ENCODE peak calls at places on chromosomes 2 and 18, in ten cellular contexts. O is adrenal gland; G is CD8-positive, alpha-beta memory T cell; V is nephron progenitor cell; K is stimulated activated CD4-positive, alpha-beta T cell treated with anti-CD3 and anti-CD28 coated beads, Interleukin-15, amount 100 ng/mL, for 24 hours; M is HCT116; R is HTR-8/SVneo; E is heart left ventricle; T is HL-60; S is left lung. U is an unnamed sample.

GRCh38 chr18:39842042-39842791 is 2112.8 kb upstream of the PIK3C3 start:
- DNase-seq in M (no peak), K (no peak), G (no peak), S (no peak), V (no peak), O (no peak), T (no peak), R (no peak), E (no peak), U (no peak)

GRCh38 chr2:75098856-75099255 is 100.5 kb downstream of the TACR1 start:
- DNase-seq in M (no peak), S (no peak), E (no peak), R (peak), V (no peak), K (no peak), O (no peak), T (no peak), G (no peak), U (no peak)

GRCh38 chr2:128073278-128073677 is 17.7 kb upstream of the UGGT1 start:
- DNase-seq in T (no peak), R (no peak), E (no peak), S (no peak), O (no peak), K (no peak), V (no peak), G (no peak), M (no peak), U (no peak)

GRCh38 chr2:45024600-45025291 is 15.5 kb upstream of the SIX2 start:
- DNase-seq in R (peak), K (no peak), V (no peak), E (peak), G (no peak), O (no peak), T (no peak), S (no peak), M (peak), U (no peak)

GRCh38 chr2:43848174-43848573 is 9.4 kb downstream of the ABCG8 start:
- DNase-seq in G (no peak), E (no peak), K (no peak), R (no peak), O (no peak), M (peak), S (no peak), T (no peak), V (no peak), U (no peak)

GRCh38 chr18:61738488-61738887 is 154.3 kb downstream of the RNF152 start:
- DNase-seq in G (no peak), O (peak), E (no peak), R (peak), S (no peak), T (peak), K (no peak), M (no peak), V (no peak), U (peak)

GRCh38 chr2:85537600-85538506 is 1.1 kb upstream of the MAT2A start:
- DNase-seq in O (peak), E (peak), K (peak), R (peak), S (peak), G (no peak), V (peak), T (peak), M (no peak), U (peak)

GRCh38 chr18:61616111-61616610 is 276.6 kb downstream of the RNF152 start:
- DNase-seq in M (no peak), K (no peak), E (no peak), G (no peak), R (no peak), S (no peak), O (no peak), V (no peak), T (no peak), U (no peak)

GRCh38 chr2:239470151-239470900 is 69.5 kb upstream of the HDAC4 start:
- DNase-seq in S (no peak), V (no peak), K (no peak), O (no peak), M (no peak), G (no peak), T (no peak), E (no peak), R (no peak), U (no peak)

GRCh38 chr2:120203341-120204021 is 19.7 kb downstream of the TMEM185B start:
- DNase-seq in V (no peak), R (no peak), E (no peak), T (peak), O (no peak), K (no peak), G (no peak), M (no peak), S (no peak), U (no peak)

GRCh38 chr2:223057545-223057944 is 5.6 kb downstream of the KCNE4 start:
- DNase-seq in M (no peak), E (no peak), S (no peak), V (no peak), G (no peak), K (no peak), T (no peak), R (no peak), O (no peak), U (no peak)

GRCh38 chr2:227153307-227153706 is 10.7 kb downstream of the COL4A4 start:
- DNase-seq in R (no peak), T (no peak), S (no peak), M (no peak), E (no peak), V (no peak), K (no peak), O (peak), G (no peak), U (no peak)

GRCh38 chr2:231162036-231162345 is 36.4 kb upstream of the ARMC9 start:
- DNase-seq in R (peak), K (no peak), M (no peak), E (no peak), G (no peak), O (no peak), V (no peak), S (no peak), T (no peak), U (no peak)

GRCh38 chr2:86064006-86064405 is 41.7 kb downstream of the POLR1A start:
- DNase-seq in O (no peak), E (no peak), T (no peak), G (no peak), V (no peak), R (no peak), K (no peak), M (no peak), S (no peak), U (no peak)

GRCh38 chr2:23037596-23037995 is 347.4 kb upstream of the KLHL29 start:
- DNase-seq in V (no peak), K (no peak), O (no peak), M (no peak), E (no peak), R (no peak), G (no peak), S (no peak), T (no peak), U (no peak)

GRCh38 chr2:3536682-3537632 is 17.6 kb upstream of the ADI1 start:
- DNase-seq in K (peak), S (no peak), V (peak), M (peak), R (peak), O (peak), G (no peak), T (no peak), E (peak), U (peak)

GRCh38 chr2:11417946-11418585 is 47.9 kb downstream of the E2F6 start:
- DNase-seq in E (no peak), O (no peak), K (peak), V (no peak), M (no peak), T (peak), R (no peak), G (no peak), S (no peak), U (peak)

GRCh38 chr2:4354678-4355077 is 651.3 kb downstream of the DCDC2C start:
- DNase-seq in V (peak), R (no peak), S (peak), O (peak), E (no peak), T (peak), M (no peak), G (no peak), K (no peak), U (no peak)

GRCh38 chr2:20135631-20136050 is 84.2 kb upstream of the LAPTM4A start:
- DNase-seq in S (no peak), K (peak), V (peak), T (peak), O (peak), R (peak), G (no peak), E (peak), M (peak), U (peak)

GRCh38 chr2:180205616-180206271 is 198.6 kb upstream of the CWC22 start:
- DNase-seq in G (no peak), T (no peak), S (no peak), R (no peak), M (no peak), O (no peak), K (no peak), V (no peak), E (no peak), U (no peak)

GRCh38 chr18:70086085-70086484 is 119.4 kb downstream of the RTTN start:
- DNase-seq in S (no peak), O (no peak), T (no peak), E (no peak), K (no peak), V (no peak), R (no peak), G (no peak), M (no peak), U (no peak)

GRCh38 chr2:231732604-231733003 is 24.3 kb downstream of the PTMA start:
- DNase-seq in G (no peak), R (no peak), M (no peak), O (no peak), T (no peak), E (no peak), S (no peak), V (no peak), K (no peak), U (no peak)

GRCh38 chr2:96815326-96816126 is 542 bp upstream of the CNNM3 start:
- DNase-seq in T (no peak), V (peak), R (peak), O (no peak), E (no peak), G (no peak), K (peak), S (no peak), M (no peak), U (peak)

GRCh38 chr18:31064130-31064529 is 21.6 kb upstream of the DSC3 start:
- DNase-seq in G (no peak), R (no peak), E (no peak), T (no peak), M (no peak), O (no peak), S (no peak), V (no peak), K (no peak), U (no peak)

GRCh38 chr2:35410431-35411061 is 945.0 kb upstream of the CRIM1 start:
- DNase-seq in G (peak), R (peak), M (no peak), S (peak), O (peak), V (peak), K (peak), T (peak), E (peak), U (peak)

GRCh38 chr2:37652199-37652640 is 19.2 kb downstream of the CDC42EP3 start:
- DNase-seq in O (no peak), K (no peak), T (no peak), E (peak), S (no peak), M (peak), R (peak), G (no peak), V (no peak), U (no peak)

GRCh38 chr2:218406949-218407703 is 7.5 kb downstream of the CTDSP1 start:
- DNase-seq in G (peak), O (peak), V (no peak), R (peak), T (no peak), M (no peak), E (peak), S (no peak), K (peak), U (peak)

U was measured in small intestine.